ENCODE peak calls at places on chromosomes 11 and 22, in eight cellular contexts. L is fibroblast of pulmonary artery, I is choroid plexus epithelial cell, V is cardiac fibroblast, G is mucosa of descending colon, O is progenitor cell of endocrine pancreas, A is pancreas, C is heart right ventricle. F is an unnamed sample.

GRCh38 chr11:127307700-127308099 is 307.1 kb upstream of the KIRREL3 start:
- DNase-seq in L (no peak), I (no peak), V (no peak), G (no peak), O (no peak), A (no peak), C (no peak), F (no peak)

GRCh38 chr11:106503901-106504300 is 426.4 kb downstream of the AASDHPPT start:
- DNase-seq in L (peak; percentile 21), I (peak; percentile 78), V (no peak), G (no peak), O (no peak), A (no peak), C (no peak), F (no peak)

GRCh38 chr11:70736937-70737640 is 338.8 kb downstream of the CTTN start:
- DNase-seq in L (no peak), I (no peak), V (no peak), G (no peak), O (no peak), A (no peak), C (no peak), F (no peak)

GRCh38 chr22:25753252-25753651 is 11.3 kb downstream of the MYO18B start:
- DNase-seq in L (no peak), I (no peak), V (no peak), G (no peak), O (no peak), A (no peak), C (no peak), F (no peak)

GRCh38 chr11:35337136-35337918 is 82.0 kb downstream of the SLC1A2 start:
- DNase-seq in L (peak; percentile 98), I (peak; percentile 98), V (peak; percentile 99), G (no peak), O (no peak), A (no peak), C (no peak), F (peak; percentile 41)

GRCh38 chr11:15507592-15507991 is 392.9 kb downstream of the INSC start:
- DNase-seq in L (no peak), I (no peak), V (no peak), G (no peak), O (no peak), A (no peak), C (no peak), F (peak; percentile 37)

GRCh38 chr11:118002010-118002540 is 15.9 kb downstream of the IL10RA start:
- DNase-seq in L (no peak), I (no peak), V (no peak), G (no peak), O (no peak), A (no peak), C (no peak), F (no peak)

GRCh38 chr11:63020671-63021255 is 5.1 kb upstream of the SLC22A8 start:
- DNase-seq in L (no peak), I (no peak), V (no peak), G (no peak), O (no peak), A (no peak), C (no peak), F (peak; percentile 17)

GRCh38 chr11:107711861-107712260 is at the start of gene SLN:
- DNase-seq in L (no peak), I (no peak), V (no peak), G (no peak), O (no peak), A (no peak), C (no peak), F (no peak)

GRCh38 chr11:100735949-100736675 is 49.0 kb downstream of the ARHGAP42 start:
- DNase-seq in L (peak; percentile 62), I (peak; percentile 86), V (peak; percentile 69), G (no peak), O (no peak), A (no peak), C (no peak), F (peak; percentile 8)

GRCh38 chr11:127925430-127925829 is 661.9 kb downstream of the ETS1 start:
- DNase-seq in L (peak; percentile 10), I (peak; percentile 15), V (peak; percentile 67), G (no peak), O (no peak), A (no peak), C (no peak), F (no peak)

GRCh38 chr22:30453731-30454510 is 17.9 kb downstream of the SEC14L3 start:
- DNase-seq in L (peak; percentile 35), I (peak; percentile 26), V (peak; percentile 13), G (no peak), O (no peak), A (no peak), C (no peak), F (peak; percentile 14)

GRCh38 chr11:61512435-61512834 is 3.9 kb downstream of the LRRC10B start:
- DNase-seq in L (no peak), I (no peak), V (no peak), G (no peak), O (no peak), A (no peak), C (no peak), F (no peak)

GRCh38 chr11:61510980-61511373 is 2.4 kb downstream of the LRRC10B start:
- DNase-seq in L (no peak), I (no peak), V (no peak), G (no peak), O (no peak), A (no peak), C (no peak), F (no peak)

GRCh38 chr11:61511383-61511782 is 2.8 kb downstream of the LRRC10B start:
- DNase-seq in L (no peak), I (no peak), V (no peak), G (no peak), O (no peak), A (no peak), C (no peak), F (no peak)

GRCh38 chr11:61514050-61514917 is 5.7 kb downstream of the LRRC10B start:
- DNase-seq in L (no peak), I (no peak), V (no peak), G (no peak), O (no peak), A (no peak), C (no peak), F (no peak)

DNA sequence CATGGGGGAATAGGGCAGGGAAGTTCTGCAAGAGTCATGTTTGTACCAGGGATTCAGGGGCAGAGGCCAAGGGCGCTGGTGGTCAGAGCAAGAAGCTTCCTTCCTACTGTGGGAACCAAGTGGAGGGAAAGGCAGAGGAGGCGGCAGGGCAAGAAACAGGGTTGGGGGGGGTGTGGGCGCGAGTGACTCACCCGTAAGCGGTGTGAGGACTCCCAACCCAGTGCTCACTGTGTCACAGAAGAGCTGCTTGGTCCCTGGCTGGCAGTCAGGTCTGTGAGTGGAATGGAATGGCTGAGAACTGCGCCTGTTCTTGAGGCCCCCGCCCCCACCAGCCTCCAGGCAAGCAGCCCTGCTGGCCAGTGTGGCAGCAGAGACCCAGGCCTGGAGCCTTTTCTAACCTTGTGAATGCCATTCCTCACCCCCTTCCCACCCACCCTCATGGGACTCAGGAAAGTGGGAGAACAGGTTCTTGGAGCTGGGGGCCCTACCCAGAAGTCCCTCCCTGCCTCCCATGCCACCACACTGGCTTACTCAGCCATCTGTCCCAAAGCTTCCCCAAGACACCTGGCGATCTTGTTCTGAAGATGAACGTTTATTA is 4.7 kb downstream of the LRRC10B start:
- DNase-seq in L (no peak), I (no peak), V (no peak), G (no peak), O (no peak), A (no peak), C (no peak), F (no peak)
- TF ChIP-seq CTCF in L (no peak), I (no peak), V (no peak), G (no peak), O (no peak), A (no peak), C (no peak), F (no peak)

DNA sequence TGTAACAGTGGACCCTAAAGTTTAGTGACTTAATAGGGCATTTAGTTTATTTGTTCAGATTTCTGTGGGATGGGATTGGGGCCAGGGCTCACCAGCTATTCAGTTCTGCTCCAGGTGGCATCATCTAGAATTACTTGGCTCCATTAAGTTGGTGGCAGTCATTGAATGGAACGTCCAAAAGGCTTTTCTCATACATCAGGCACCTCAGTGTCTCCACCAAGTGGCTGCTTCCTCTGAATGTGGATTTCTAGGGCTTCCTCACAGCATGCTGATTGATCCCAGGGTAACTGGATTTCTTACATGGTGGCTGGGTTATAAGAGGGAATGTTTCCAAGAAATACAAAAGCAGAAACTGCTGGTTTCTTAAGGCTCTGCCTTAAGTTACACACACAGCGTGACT is 34.7 kb downstream of the USP47 start:
- DNase-seq in L (no peak), I (peak; percentile 30), V (peak; percentile 22), G (no peak), O (no peak), A (no peak), C (no peak), F (no peak)
- TF ChIP-seq CTCF in L (peak; percentile 28), I (peak; percentile 49), V (peak; percentile 14), G (no peak), O (peak; percentile 40), A (no peak), C (no peak), F (no peak)

GRCh38 chr11:76250520-76251222 is 44.4 kb upstream of the WNT11 start:
- DNase-seq in L (no peak), I (no peak), V (no peak), G (peak; percentile 17), O (no peak), A (no peak), C (no peak), F (peak; percentile 14)

GRCh38 chr11:76246271-76246933 is 40.1 kb upstream of the WNT11 start:
- DNase-seq in L (no peak), I (no peak), V (no peak), G (peak; percentile 31), O (no peak), A (no peak), C (no peak), F (no peak)

GRCh38 chr11:76247091-76247490 is 40.8 kb upstream of the WNT11 start:
- DNase-seq in L (no peak), I (no peak), V (no peak), G (peak; percentile 4), O (no peak), A (no peak), C (no peak), F (no peak)

GRCh38 chr11:76249195-76249741 is 43.0 kb upstream of the WNT11 start:
- DNase-seq in L (no peak), I (no peak), V (no peak), G (peak; percentile 19), O (no peak), A (no peak), C (no peak), F (no peak)

DNA sequence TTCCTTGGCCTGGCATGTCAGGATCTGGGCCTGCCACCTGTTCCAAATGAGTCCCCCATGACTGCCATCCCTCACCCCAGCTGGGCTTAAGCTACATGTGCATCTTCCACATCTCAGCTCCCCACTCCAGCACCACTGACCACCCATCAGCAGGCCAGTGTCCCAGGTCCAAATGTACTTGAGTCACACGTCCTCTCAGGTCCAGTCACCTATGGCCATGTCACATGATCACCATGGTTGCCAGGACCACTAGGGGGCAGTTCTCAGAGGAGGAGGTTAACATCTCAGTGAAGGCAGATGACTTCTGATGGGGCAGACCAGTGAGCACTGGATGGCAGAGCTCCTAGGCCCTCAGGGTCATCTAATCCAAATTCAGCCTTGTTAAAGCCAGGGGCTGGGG is 41.9 kb upstream of the WNT11 start:
- DNase-seq in L (peak; percentile 13), I (no peak), V (peak; percentile 29), G (peak; percentile 25), O (no peak), A (no peak), C (no peak), F (peak; percentile 49)
- TF ChIP-seq CTCF in L (peak; percentile 31), I (peak; percentile 38), V (peak; percentile 23), G (no peak), O (peak; percentile 31), A (no peak), C (peak; percentile 17), F (peak; percentile 49)

GRCh38 chr11:42778193-42778592 is 533.6 kb upstream of the API5 start:
- DNase-seq in L (no peak), I (no peak), V (no peak), G (no peak), O (no peak), A (no peak), C (no peak), F (no peak)
- TF ChIP-seq CTCF in L (no peak), I (no peak), V (no peak), G (no peak), O (peak; percentile 25), A (no peak), C (no peak), F (no peak)

F was measured in GM12865.